ENCODE peak calls at places on chromosomes 11 and 22, in six cellular contexts. O, K, R, Q, Z and J are unnamed samples.

GRCh38 chr11:116353517-116353916 is 419.3 kb downstream of the BUD13 start:
- DNase-seq in K (no peak), R (no peak), O (no peak), Q (no peak), Z (no peak), J (no peak)

GRCh38 chr22:29715705-29716104 is 4.1 kb upstream of the CABP7 start:
- DNase-seq in O (no peak), K (no peak), R (no peak), Q (no peak), Z (no peak), J (no peak)

GRCh38 chr11:10268746-10269487 is 25.1 kb downstream of the SBF2 start:
- DNase-seq in Z (no peak), K (no peak), R (no peak), Q (peak), O (no peak), J (no peak)

GRCh38 chr11:844693-845644 is 2.3 kb downstream of the TSPAN4 start:
- DNase-seq in Q (peak), Z (peak), O (peak), R (peak), K (peak), J (peak)

GRCh38 chr11:118841469-118842222 is 42.0 kb upstream of the CXCR5 start:
- DNase-seq in K (peak), Q (no peak), O (no peak), R (no peak), Z (no peak), J (no peak)

GRCh38 chr11:101127348-101127698 is 2.3 kb downstream of the PGR start:
- DNase-seq in Q (no peak), O (peak), R (peak), Z (no peak), K (peak), J (no peak)

GRCh38 chr22:49873228-49873940 is 19.7 kb downstream of the ZBED4 start:
- DNase-seq in Q (no peak), O (no peak), Z (no peak), K (no peak), R (no peak), J (no peak)

GRCh38 chr11:35765211-35765610 is 102.6 kb downstream of the TRIM44 start:
- DNase-seq in R (no peak), K (no peak), O (no peak), Q (peak), Z (no peak), J (no peak)

GRCh38 chr11:110168404-110168803 is 75.2 kb downstream of the ZC3H12C start:
- DNase-seq in K (no peak), Q (no peak), Z (no peak), O (no peak), R (no peak), J (no peak)

GRCh38 chr22:23591203-23591791 is 11.2 kb upstream of the IGLL1 start:
- DNase-seq in Z (peak), R (peak), Q (peak), O (peak), K (peak), J (peak)

GRCh38 chr22:26169312-26170111 is at the start of gene SEZ6L:
- DNase-seq in R (peak), Z (no peak), K (no peak), Q (no peak), O (no peak), J (no peak)

GRCh38 chr11:72662036-72662435 is 12.2 kb downstream of the PDE2A start:
- DNase-seq in Z (no peak), O (no peak), Q (no peak), K (no peak), R (no peak), J (no peak)

GRCh38 chr22:38454361-38455062 is 487 bp downstream of the KCNJ4 start:
- DNase-seq in O (peak), K (no peak), Q (no peak), Z (no peak), R (no peak), J (no peak)

GRCh38 chr11:4862447-4863236 is 13.6 kb upstream of the OR51S1 start:
- DNase-seq in Z (peak), K (no peak), O (no peak), R (peak), Q (no peak), J (no peak)

GRCh38 chr11:2519879-2520735 is 75.3 kb downstream of the KCNQ1 start:
- DNase-seq in Z (no peak), Q (no peak), O (peak), K (peak), R (no peak), J (no peak)

GRCh38 chr11:100791873-100792272 is 104.8 kb downstream of the ARHGAP42 start:
- DNase-seq in Q (peak), Z (peak), K (no peak), R (peak), O (no peak), J (no peak)

GRCh38 chr11:71120346-71120963 is 131.9 kb downstream of the SHANK2 start:
- DNase-seq in Q (no peak), O (peak), K (peak), Z (peak), R (peak), J (no peak)

GRCh38 chr11:77401486-77402217 is 72.2 kb downstream of the PAK1 start:
- DNase-seq in Q (no peak), Z (no peak), R (no peak), K (no peak), O (no peak), J (no peak)

GRCh38 chr11:69609351-69609750 is 31.6 kb upstream of the CCND1 start:
- DNase-seq in O (no peak), R (no peak), K (no peak), Z (no peak), Q (peak), J (no peak)

GRCh38 chr11:36452231-36452630 is 57.8 kb downstream of the TRAF6 start:
- DNase-seq in Q (peak), R (no peak), K (no peak), O (no peak), Z (no peak), J (peak)

GRCh38 chr11:111604392-111605009 is 2.3 kb downstream of the SIK2 start:
- DNase-seq in R (peak), O (no peak), K (no peak), Q (peak), Z (no peak), J (peak)

GRCh38 chr22:49663311-49663711 is 164.4 kb downstream of the BRD1 start:
- DNase-seq in K (no peak), R (no peak), O (peak), Q (no peak), Z (no peak), J (no peak)

GRCh38 chr11:81039916-81040530 is 1599.2 kb upstream of the TENM4 start:
- DNase-seq in Z (no peak), Q (no peak), R (no peak), K (no peak), O (no peak), J (no peak)

GRCh38 chr11:7672960-7673723 is at the start of gene CYB5R2:
- DNase-seq in Z (no peak), Q (peak), O (peak), R (peak), K (peak), J (peak)

GRCh38 chr11:82494988-82495432 is 238.7 kb downstream of the FAM181B start:
- DNase-seq in Z (no peak), Q (no peak), O (no peak), K (no peak), R (peak), J (no peak)

GRCh38 chr11:7904910-7905309 is 26.2 kb downstream of the OR10A6 start:
- DNase-seq in O (no peak), Z (no peak), R (peak), Q (peak), K (no peak), J (peak)

GRCh38 chr22:37310075-37310606 is 27.8 kb downstream of the CYTH4 start:
- DNase-seq in Q (no peak), O (no peak), K (no peak), R (no peak), Z (no peak), J (no peak)

GRCh38 chr22:37310815-37311595 is 28.7 kb downstream of the CYTH4 start:
- DNase-seq in Q (no peak), Z (no peak), K (no peak), O (no peak), R (no peak), J (no peak)

GRCh38 chr22:37306494-37306829 is 24.2 kb downstream of the CYTH4 start:
- DNase-seq in R (no peak), Z (no peak), K (no peak), O (no peak), Q (no peak), J (no peak)

GRCh38 chr22:37309221-37310074 is 27.1 kb downstream of the CYTH4 start:
- DNase-seq in R (no peak), O (no peak), Q (no peak), K (peak), Z (no peak), J (no peak)

DNA sequence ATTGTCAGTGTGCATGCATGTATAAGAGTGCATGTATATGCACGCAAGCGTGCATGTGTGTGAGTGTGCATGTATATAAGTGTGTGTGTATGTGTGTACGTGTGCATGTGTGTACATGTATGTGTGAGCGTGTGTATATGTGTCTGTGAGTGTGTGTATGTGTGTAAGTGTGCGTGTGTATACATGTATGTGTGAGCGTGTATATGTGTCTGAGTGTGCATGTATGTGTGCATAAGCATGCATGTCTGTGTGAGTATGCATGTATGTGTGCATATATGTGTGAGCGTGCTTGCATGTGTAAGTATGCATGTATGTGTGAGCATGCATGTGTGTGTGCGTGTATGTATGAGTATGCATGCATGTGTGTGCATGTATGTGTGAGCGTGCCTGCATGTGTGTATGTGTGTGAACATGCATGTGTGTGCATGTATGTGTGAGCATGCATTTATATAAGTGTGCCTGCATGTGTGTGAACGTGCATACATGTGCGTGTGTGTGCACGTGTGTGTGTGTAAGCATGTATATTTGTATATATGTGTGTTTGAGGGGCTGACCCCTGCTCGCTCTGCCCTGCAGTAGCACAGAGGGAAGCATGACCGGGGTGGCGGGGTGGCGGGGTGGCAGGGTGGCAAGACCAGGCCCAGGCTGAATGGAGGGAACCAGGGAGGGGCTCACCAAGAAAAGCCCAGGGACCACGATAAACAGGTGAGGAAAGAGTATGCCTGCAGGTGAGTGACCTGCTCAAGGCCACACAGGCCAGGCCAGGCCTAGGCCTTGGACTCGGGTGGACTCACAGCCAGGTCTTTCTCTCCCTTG is 26.3 kb downstream of the CYTH4 start:
- DNase-seq in O (no peak), K (no peak), Z (no peak), R (no peak), Q (no peak), J (no peak)
- H3K4me3 ChIP-seq in O (no peak), K (no peak), Z (no peak), R (no peak), Q (no peak), J (no peak)

GRCh38 chr11:60131943-60132342 is 43.5 kb downstream of the MS4A2 start:
- DNase-seq in R (no peak), Q (no peak), K (no peak), O (no peak), Z (no peak), J (no peak)

GRCh38 chr11:60129853-60130252 is 41.4 kb downstream of the MS4A2 start:
- DNase-seq in K (no peak), O (no peak), R (no peak), Z (no peak), Q (no peak), J (no peak)

GRCh38 chr11:60128376-60128775 is 39.9 kb downstream of the MS4A2 start:
- DNase-seq in R (no peak), Q (no peak), K (no peak), Z (no peak), O (no peak), J (no peak)

GRCh38 chr11:60127311-60127811 is 38.9 kb downstream of the MS4A2 start:
- DNase-seq in Q (no peak), O (no peak), K (no peak), Z (no peak), R (no peak), J (no peak)

GRCh38 chr11:60130496-60130895 is 42.0 kb downstream of the MS4A2 start:
- DNase-seq in O (no peak), R (peak), K (peak), Z (peak), Q (no peak), J (peak)
- TF ChIP-seq CTCF in O (peak), R (peak), K (peak), Z (peak), Q (no peak), J (no peak)

DNA sequence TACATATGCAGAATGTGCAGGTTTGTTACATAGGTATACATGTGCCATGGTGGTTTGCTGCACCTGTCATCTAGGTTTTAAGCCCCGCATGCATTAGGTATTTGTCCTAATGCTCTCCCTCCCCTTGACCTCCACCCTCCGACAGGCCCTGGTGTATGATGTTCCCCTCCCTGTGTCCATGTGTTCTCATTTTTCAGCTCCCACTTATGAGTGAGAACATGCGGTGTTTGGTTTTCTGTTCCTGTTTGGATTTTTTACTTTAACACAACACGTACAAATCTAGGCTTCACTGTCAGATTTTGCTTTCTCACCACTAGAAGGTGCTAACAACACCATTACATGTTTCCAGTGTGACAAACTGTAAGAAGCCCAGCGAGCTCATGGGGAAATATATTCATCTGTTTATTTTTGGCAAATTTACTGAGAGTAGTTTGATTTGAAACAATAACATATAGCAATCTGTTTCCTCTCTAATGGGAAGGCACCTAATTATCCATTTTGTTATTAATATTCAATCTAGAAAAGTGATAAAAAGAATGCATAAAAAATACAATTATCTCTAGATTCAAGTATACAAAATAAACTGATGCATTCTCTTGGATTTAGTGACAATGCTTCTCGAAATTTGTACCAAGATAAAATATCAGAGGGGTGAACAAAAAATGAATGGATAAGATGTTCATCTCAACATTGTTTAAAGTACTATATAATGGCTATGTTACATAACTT is 23.2 kb upstream of the BIRC3 start:
- DNase-seq in K (no peak), O (no peak), R (peak), Q (peak), Z (no peak), J (peak)
- H3K4me3 ChIP-seq in K (no peak), O (no peak), R (no peak), Q (no peak), Z (no peak), J (no peak)

GRCh38 chr22:21736948-21737347 is 1.4 kb upstream of the YPEL1 start:
- DNase-seq in Q (no peak), K (no peak), R (no peak), Z (no peak), O (no peak), J (no peak)

GRCh38 chr22:21734540-21735197 is 925 bp downstream of the YPEL1 start:
- DNase-seq in Q (no peak), Z (no peak), K (no peak), R (no peak), O (no peak), J (no peak)

GRCh38 chr22:21736084-21736642 is 569 bp upstream of the YPEL1 start:
- DNase-seq in O (no peak), Z (no peak), R (no peak), Q (no peak), K (no peak), J (no peak)

GRCh38 chr22:21738081-21738480 is 2.5 kb upstream of the YPEL1 start:
- DNase-seq in K (no peak), R (no peak), Q (no peak), O (no peak), Z (no peak), J (no peak)

DNA sequence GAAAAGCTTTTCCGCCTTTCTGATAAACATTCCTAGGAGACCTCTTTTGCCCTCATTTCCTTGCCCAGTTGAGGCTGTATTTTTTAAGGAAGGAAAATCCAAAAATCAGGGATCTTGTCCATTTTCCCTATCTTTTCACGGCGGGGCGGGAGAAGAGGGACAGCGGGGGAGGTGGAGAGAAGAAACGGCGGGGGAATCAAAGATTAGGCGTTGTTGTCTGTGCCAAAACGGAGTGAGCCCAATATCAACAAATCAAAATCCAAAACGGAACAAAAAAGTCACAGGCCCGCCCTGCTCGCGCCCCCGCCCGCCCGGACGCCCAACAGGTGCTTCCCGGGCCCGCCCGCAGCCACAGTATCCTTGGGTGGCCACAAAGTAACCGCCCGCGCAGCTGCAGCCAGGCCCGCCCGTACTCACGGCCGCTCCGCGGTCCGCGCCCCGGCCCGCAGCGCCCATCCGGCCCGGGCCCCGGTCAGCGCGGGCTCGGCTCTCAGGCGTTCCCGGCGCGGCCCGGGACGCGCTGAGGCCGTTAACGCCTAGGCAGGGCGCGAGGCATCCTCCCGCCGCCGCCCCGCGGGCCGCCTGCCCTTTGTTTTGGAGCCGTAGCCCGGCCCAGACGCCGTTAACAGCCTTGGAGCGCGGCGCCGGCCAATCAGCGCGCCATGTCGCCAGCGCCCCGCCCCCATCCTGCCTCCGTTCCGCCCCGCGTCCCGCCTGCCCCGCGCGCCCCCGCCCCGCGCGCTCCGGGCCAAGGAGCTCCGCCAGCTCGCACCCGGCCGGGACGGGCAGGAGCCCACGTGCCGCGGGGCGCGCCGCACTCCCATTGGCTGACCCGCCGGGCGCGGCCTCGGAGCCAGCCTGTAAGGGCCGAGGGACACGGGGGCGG is at the start of gene YPEL1:
- DNase-seq in R (peak), Q (peak), Z (peak), K (peak), O (peak), J (peak)
- TF ChIP-seq CTCF in R (no peak), Q (no peak), Z (no peak), K (no peak), O (no peak), J (no peak)

DNA sequence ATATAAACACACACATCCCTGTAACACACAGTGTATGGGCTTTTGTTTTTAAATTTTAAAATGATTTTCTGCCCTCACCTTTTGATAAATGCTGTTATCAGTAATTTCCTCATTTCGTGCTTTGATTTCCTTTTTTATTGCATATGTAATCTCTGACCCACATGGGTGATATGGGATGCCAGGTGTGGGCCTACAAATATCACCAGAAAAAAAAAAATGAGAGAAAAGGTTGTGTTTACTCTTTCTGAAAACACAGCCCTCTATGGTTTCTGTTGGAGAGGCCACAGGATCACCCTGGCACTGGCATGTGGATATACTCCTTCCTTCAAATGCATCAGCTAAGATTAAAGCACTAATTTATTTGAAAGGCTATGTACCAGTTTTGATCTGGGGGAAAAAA is 17.0 kb downstream of the DRD2 start:
- DNase-seq in Z (no peak), K (no peak), Q (no peak), R (no peak), O (no peak), J (no peak)
- H3K4me3 ChIP-seq in Z (no peak), K (no peak), Q (no peak), R (no peak), O (no peak), J (no peak)

DNA sequence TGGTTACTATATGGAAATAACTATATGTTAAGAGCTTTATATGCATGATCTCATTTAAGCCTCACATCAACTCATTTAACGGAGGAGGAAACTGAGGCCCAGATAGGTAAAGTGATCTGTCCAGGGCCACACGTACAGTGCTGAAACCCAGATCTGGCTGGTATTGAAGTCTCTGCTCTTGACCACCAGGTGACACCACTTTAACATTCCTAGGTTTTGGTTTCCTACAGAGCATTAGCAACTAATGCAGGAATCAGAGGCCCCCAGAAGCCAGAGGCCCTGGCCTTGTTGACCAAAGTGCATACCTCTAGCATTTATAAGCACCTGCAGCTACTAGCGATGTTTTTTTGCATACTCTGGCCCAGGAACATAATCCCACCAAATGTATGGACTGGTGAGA is 12.9 kb upstream of the LIMK2 start:
- DNase-seq in O (no peak), K (no peak), Q (no peak), Z (no peak), R (peak), J (peak)
- TF ChIP-seq CTCF in O (peak), K (peak), Q (no peak), Z (peak), R (peak), J (no peak)